ENCODE peak calls at places on chromosome 7, in five cellular contexts. O, D, Q, F and I are unnamed samples.

GRCh38 chr7:44097064-44097932 is 6.8 kb upstream of the AEBP1 start:
- DNase-seq in D (peak; percentile 80), O (no peak), F (no peak), Q (no peak), I (peak; percentile 94)

GRCh38 chr7:21542891-21543527 is at the start of gene DNAH11:
- DNase-seq in Q (peak; percentile 84), F (peak; percentile 38), D (peak; percentile 62), O (peak; percentile 34), I (no peak)

GRCh38 chr7:107622937-107623336 is 37.7 kb upstream of the SLC26A4 start:
- DNase-seq in Q (no peak), F (no peak), O (no peak), D (no peak), I (no peak)

GRCh38 chr7:84801396-84801795 is 385.5 kb downstream of the SEMA3D start:
- DNase-seq in O (no peak), D (no peak), F (peak; percentile 4), Q (no peak), I (no peak)

GRCh38 chr7:137635874-137636273 is 210.9 kb downstream of the DGKI start:
- DNase-seq in O (no peak), Q (no peak), F (no peak), D (no peak), I (no peak)

GRCh38 chr7:101410743-101411476 is 48.2 kb downstream of the COL26A1 start:
- DNase-seq in D (no peak), Q (peak; percentile 92), F (no peak), O (peak; percentile 63), I (peak; percentile 62)

GRCh38 chr7:129205126-129205818 is 16.8 kb downstream of the SMO start:
- DNase-seq in F (no peak), O (no peak), Q (no peak), D (no peak), I (no peak)

GRCh38 chr7:98872328-98872924 is 2.6 kb upstream of the TMEM130 start:
- DNase-seq in Q (peak; percentile 67), F (no peak), D (peak; percentile 56), O (peak; percentile 33), I (peak; percentile 87)

GRCh38 chr7:100467638-100468373 is 3.7 kb upstream of the SPACDR start:
- DNase-seq in D (no peak), F (no peak), O (no peak), Q (no peak), I (no peak)

GRCh38 chr7:88396295-88396947 is 89.7 kb upstream of the STEAP4 start:
- DNase-seq in Q (no peak), D (no peak), F (no peak), O (no peak), I (no peak)

GRCh38 chr7:109284943-109285342 is 715.3 kb downstream of the DNAJB9 start:
- DNase-seq in Q (no peak), D (no peak), O (no peak), F (no peak), I (no peak)

GRCh38 chr7:26500749-26501352 is 209.2 kb downstream of the SNX10 start:
- DNase-seq in Q (peak; percentile 44), D (peak; percentile 51), O (peak; percentile 60), F (peak; percentile 27), I (peak; percentile 86)
- H2AFZ ChIP-seq in Q (no peak overlapping the region), D (no peak overlapping the region), O (no peak overlapping the region), F (no peak overlapping the region), I (no peak overlapping the region)

GRCh38 chr7:7921830-7922229 is 46.8 kb upstream of the GLCCI1 start:
- DNase-seq in O (no peak), D (no peak), F (no peak), Q (no peak), I (no peak)
- H3K4me2 ChIP-seq in O (no peak overlapping the region), D (peak overlapping the region; percentile 14), F (no peak overlapping the region), Q (no peak overlapping the region), I (no peak overlapping the region)

GRCh38 chr7:75963383-75963995 is 30.9 kb downstream of the TMEM120A start:
- DNase-seq in D (no peak), Q (no peak), F (no peak), O (no peak), I (no peak)

GRCh38 chr7:75967055-75967454 is 27.3 kb downstream of the TMEM120A start:
- DNase-seq in O (no peak), Q (no peak), F (no peak), D (no peak), I (no peak)

GRCh38 chr7:75966209-75966961 is 28.0 kb downstream of the TMEM120A start:
- DNase-seq in Q (no peak), O (peak; percentile 80), D (peak; percentile 34), F (no peak), I (no peak)

GRCh38 chr7:75967573-75967997 is 26.8 kb downstream of the TMEM120A start:
- DNase-seq in F (no peak), O (no peak), Q (peak; percentile 45), D (no peak), I (no peak)

GRCh38 chr7:75965617-75966016 is 28.8 kb downstream of the TMEM120A start:
- DNase-seq in D (no peak), F (no peak), O (no peak), Q (no peak), I (no peak)
- H3K9ac ChIP-seq in D (no peak overlapping the region), F (no peak overlapping the region), O (no peak overlapping the region), Q (no peak overlapping the region), I (no peak overlapping the region)

DNA sequence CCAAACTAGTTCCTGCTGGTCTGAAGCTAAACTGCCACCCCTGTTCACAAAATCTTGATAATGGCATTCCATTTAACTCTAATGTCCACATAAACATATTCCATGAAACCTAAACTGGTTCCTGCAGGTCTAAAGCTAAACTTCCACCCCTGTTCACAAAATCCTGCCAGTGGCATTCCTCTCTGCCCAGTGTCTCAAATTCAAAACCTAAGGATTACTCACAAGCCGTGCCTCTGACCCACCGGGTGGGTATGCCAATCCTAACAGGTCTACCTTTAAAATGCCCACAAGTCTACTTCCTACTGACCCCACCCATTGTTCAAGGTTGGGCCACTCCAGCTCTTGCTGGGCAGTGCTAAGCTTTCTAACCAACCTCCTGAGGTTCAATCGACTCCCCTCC is 87.9 kb downstream of the TNS3 start:
- DNase-seq in F (peak; percentile 29), Q (no peak), D (no peak), O (peak; percentile 24), I (no peak)
- H2AFZ ChIP-seq in F (no peak overlapping the region), Q (no peak overlapping the region), D (peak overlapping the region; percentile 16), O (no peak overlapping the region), I (no peak overlapping the region)

GRCh38 chr7:134512271-134512670 is 15.1 kb upstream of the AKR1B10 start:
- DNase-seq in Q (no peak), F (peak; percentile 83), O (no peak), D (no peak), I (no peak)

GRCh38 chr7:134513169-134513752 is 14.1 kb upstream of the AKR1B10 start:
- DNase-seq in D (peak; percentile 65), F (peak; percentile 75), O (peak; percentile 81), Q (peak; percentile 66), I (peak; percentile 80)

GRCh38 chr7:134514106-134514505 is 13.3 kb upstream of the AKR1B10 start:
- DNase-seq in F (peak; percentile 36), O (peak; percentile 8), Q (no peak), D (no peak), I (no peak)

GRCh38 chr7:134509010-134509409 is 18.4 kb upstream of the AKR1B10 start:
- DNase-seq in D (no peak), O (no peak), Q (no peak), F (no peak), I (no peak)

GRCh38 chr7:134510646-134511045 is 16.7 kb upstream of the AKR1B10 start:
- DNase-seq in F (no peak), Q (no peak), O (no peak), D (no peak), I (no peak)
- H3K4me2 ChIP-seq in F (no peak overlapping the region), Q (no peak overlapping the region), O (no peak overlapping the region), D (no peak overlapping the region), I (no peak overlapping the region)

GRCh38 chr7:50684702-50685074 is 98.0 kb downstream of the GRB10 start:
- DNase-seq in Q (no peak), O (no peak), D (no peak), F (no peak), I (no peak)

GRCh38 chr7:50685445-50686070 is 97.1 kb downstream of the GRB10 start:
- DNase-seq in D (no peak), F (no peak), Q (no peak), O (no peak), I (no peak)

GRCh38 chr7:50682573-50682972 is 100.1 kb downstream of the GRB10 start:
- DNase-seq in D (no peak), F (no peak), O (no peak), Q (no peak), I (no peak)

GRCh38 chr7:50682079-50682478 is 100.6 kb downstream of the GRB10 start:
- DNase-seq in O (no peak), D (no peak), F (no peak), Q (no peak), I (no peak)

DNA sequence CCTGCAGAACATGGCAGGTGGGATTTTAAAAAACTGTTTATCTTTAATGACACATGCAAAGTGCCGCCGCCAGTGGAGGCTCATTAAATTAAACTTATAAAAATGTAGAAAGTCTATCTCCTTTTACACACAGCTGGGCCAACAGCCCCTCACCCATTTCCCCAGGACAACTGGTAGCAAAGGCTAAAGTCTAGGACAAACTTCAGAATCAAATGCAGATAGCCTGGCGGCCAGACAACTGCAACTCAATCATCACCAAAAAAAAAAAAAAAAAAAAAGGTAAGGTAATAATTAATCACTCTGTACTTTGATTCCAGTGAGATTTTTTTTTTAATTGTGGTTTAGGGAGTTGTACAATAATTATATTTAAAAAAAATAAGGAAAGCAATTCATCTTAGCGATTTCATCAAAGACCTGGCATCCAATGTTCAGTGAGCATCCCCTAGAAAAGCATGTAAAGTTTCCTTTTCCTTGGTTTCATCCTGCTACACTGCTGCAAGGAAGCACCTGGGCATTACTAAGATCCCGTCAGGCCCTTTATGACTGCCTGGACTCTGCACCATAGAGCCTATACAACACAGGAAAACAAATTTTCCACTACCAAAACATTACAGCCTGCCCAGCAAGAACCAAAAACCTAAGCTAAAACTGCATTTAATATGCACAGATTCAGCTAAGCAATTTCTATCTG is 98.5 kb downstream of the GRB10 start:
- DNase-seq in Q (no peak), F (no peak), O (no peak), D (no peak), I (no peak)
- H3K9ac ChIP-seq in Q (no peak overlapping the region), F (no peak overlapping the region), O (no peak overlapping the region), D (no peak overlapping the region), I (no peak overlapping the region)